ENCODE peak calls at places on chromosomes 13 and 19, in six cellular contexts. R, A, B, D, U and H are unnamed samples.

GRCh38 chr13:51148223-51148951 is 37.3 kb upstream of the C13orf42 start:
- DNase-seq in R (no peak), A (no peak), B (no peak), D (no peak), U (no peak), H (no peak)

GRCh38 chr19:49427855-49428546 is 2.8 kb downstream of the GFY start:
- DNase-seq in R (no peak), A (no peak), B (no peak), D (no peak), U (no peak), H (no peak)

GRCh38 chr19:45667620-45668341 is at the start of gene GIPR:
- DNase-seq in R (no peak), A (peak; percentile 56), B (peak; percentile 76), D (peak; percentile 63), U (no peak), H (peak; percentile 61)

GRCh38 chr13:107992542-107992941 is 222.8 kb downstream of the LIG4 start:
- DNase-seq in R (no peak), A (no peak), B (no peak), D (no peak), U (no peak), H (no peak)

GRCh38 chr13:95275322-95276118 is 25.7 kb downstream of the ABCC4 start:
- DNase-seq in R (no peak), A (no peak), B (no peak), D (no peak), U (no peak), H (no peak)

GRCh38 chr19:46759817-46760333 is 13.6 kb upstream of the STRN4 start:
- DNase-seq in R (no peak), A (no peak), B (no peak), D (no peak), U (no peak), H (no peak)

GRCh38 chr13:95020298-95020987 is 280.8 kb downstream of the ABCC4 start:
- DNase-seq in R (peak; percentile 18), A (no peak), B (no peak), D (no peak), U (no peak), H (no peak)

GRCh38 chr13:96431044-96431581 is 341.2 kb downstream of the HS6ST3 start:
- DNase-seq in R (no peak), A (no peak), B (no peak), D (no peak), U (no peak), H (no peak)

GRCh38 chr13:46124531-46124966 is 19.7 kb upstream of the CPB2 start:
- DNase-seq in R (no peak), A (no peak), B (peak; percentile 15), D (peak; percentile 34), U (peak; percentile 70), H (no peak)

GRCh38 chr19:49475995-49476880 is 2.2 kb downstream of the FLT3LG start:
- DNase-seq in R (no peak), A (no peak), B (peak; percentile 60), D (no peak), U (no peak), H (no peak)

GRCh38 chr19:23698711-23699520 is 11.9 kb upstream of the ZNF675 start:
- DNase-seq in R (no peak), A (no peak), B (no peak), D (no peak), U (no peak), H (no peak)

DNA sequence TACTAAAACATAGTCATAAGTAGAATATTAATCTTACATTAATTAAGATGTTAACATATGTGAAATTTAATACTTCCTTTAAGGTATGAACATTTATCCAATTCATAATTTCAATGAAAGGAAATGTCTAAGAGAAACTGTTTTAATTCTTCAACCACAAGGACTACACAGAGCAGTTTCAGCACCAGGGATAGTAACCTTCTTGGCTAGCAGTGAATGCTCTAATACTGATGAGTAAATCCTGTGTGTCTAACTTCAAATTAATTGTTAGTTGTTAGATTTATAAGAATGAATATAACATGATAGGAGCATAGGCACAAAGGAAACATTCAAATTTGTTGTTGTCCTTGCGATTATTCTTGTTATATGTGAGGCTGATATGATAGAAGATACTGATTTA is 15.6 kb upstream of the NBEA start:
- DNase-seq in R (no peak), A (no peak), B (no peak), D (no peak), U (no peak), H (no peak)
- H3K4me3 ChIP-seq in R (no peak overlapping the region), A (no peak overlapping the region), B (no peak overlapping the region), D (no peak overlapping the region), U (no peak overlapping the region), H (no peak overlapping the region)

GRCh38 chr13:37027639-37028038 is 27.1 kb downstream of the EXOSC8 start:
- DNase-seq in R (no peak), A (no peak), B (no peak), D (no peak), U (no peak), H (no peak)
- H3K4me1 ChIP-seq in R (no peaks in the 10 kb centered on the region), A (no peaks in the 10 kb centered on the region), B (no peaks in the 10 kb centered on the region), D (no peaks in the 10 kb centered on the region), U (no peaks in the 10 kb centered on the region), H (no peaks in the 10 kb centered on the region)

DNA sequence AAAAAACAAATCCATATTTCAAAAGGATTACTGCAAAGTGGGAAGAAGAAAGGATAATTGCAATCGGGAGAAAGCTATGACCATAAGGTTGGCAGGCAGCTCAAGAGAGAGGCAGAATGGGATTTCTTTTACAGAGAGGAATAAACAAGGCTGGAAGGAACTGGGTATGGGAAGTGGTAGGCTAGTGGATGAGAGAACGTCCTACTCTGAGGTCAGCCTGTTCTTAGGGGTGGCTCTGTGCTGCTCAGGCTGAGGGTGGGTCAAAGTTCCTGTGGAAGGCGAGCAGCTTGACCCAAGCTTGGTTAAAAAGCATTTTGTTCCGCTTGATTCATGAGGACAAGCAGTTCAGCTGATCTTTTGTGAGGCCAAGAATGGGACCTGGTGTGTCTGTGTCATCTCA is 134.3 kb upstream of the TMTC4 start:
- DNase-seq in R (no peak), A (no peak), B (no peak), D (no peak), U (no peak), H (no peak)
- H3K4me3 ChIP-seq in R (no peak overlapping the region), A (no peak overlapping the region), B (no peak overlapping the region), D (no peak overlapping the region), U (no peak overlapping the region), H (no peak overlapping the region)

DNA sequence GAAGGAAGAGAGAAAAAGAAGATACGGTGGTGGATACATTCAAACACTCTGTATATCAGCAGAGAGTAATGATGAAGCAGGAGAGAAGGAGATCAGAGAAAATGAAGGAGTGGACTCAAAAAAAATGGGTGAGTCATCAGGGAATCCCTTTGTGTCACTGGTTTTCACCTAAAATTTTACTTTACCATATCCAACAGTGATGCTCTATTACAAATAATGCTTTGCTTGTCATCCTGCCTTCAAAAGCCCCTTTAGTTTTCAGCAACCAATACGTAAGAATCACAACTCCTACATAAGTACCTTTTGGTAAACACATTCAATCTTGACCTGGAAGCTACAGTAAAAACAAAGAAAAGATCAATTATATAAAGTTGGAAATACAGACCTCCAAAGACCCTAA is 88.8 kb downstream of the ENOX1 start:
- DNase-seq in R (no peak), A (no peak), B (no peak), D (no peak), U (no peak), H (no peak)
- H3K4me1 ChIP-seq in R (no peaks in the 10 kb centered on the region), A (no peaks in the 10 kb centered on the region), B (no peaks in the 10 kb centered on the region), D (no peaks in the 10 kb centered on the region), U (no peaks in the 10 kb centered on the region), H (peaks cover 8% of the 10 kb centered on the region)